ENCODE peak calls at places on chromosomes 12 and 14, in four cellular contexts. U is aorta; B is mammary epithelial cell; K is CD8-positive, alpha-beta memory T cell. N is an unnamed sample.

GRCh38 chr12:2353691-2354090 is 300.9 kb downstream of the CACNA1C start:
- DNase-seq in B (no peak), U (no peak), K (no peak), N (no peak)

GRCh38 chr12:91109148-91109564 is 2.1 kb downstream of the LUM start:
- DNase-seq in U (peak; percentile 88), B (peak; percentile 47), K (no peak), N (peak; percentile 53)

GRCh38 chr12:50514526-50515276 is 9.9 kb downstream of the DIP2B start:
- DNase-seq in U (no peak), K (no peak), B (no peak), N (no peak)

GRCh38 chr12:108248011-108248410 is 91.1 kb downstream of the CMKLR1 start:
- DNase-seq in K (no peak), U (no peak), B (no peak), N (no peak)

GRCh38 chr12:30694412-30694955 is 1.2 kb downstream of the IPO8 start:
- DNase-seq in K (no peak), U (no peak), B (peak; percentile 28), N (no peak)

GRCh38 chr14:67371247-67372148 is 11.4 kb downstream of the EIF2S1 start:
- DNase-seq in B (no peak), K (no peak), U (no peak), N (no peak)

GRCh38 chr14:31441273-31442110 is 15.8 kb downstream of the DTD2 start:
- DNase-seq in B (no peak), U (no peak), K (no peak), N (no peak)

GRCh38 chr12:115569694-115570093 is 707.8 kb downstream of the MED13L start:
- DNase-seq in U (no peak), K (no peak), B (no peak), N (no peak)

GRCh38 chr12:3114671-3115070 is 37.5 kb downstream of the TSPAN9 start:
- DNase-seq in B (no peak), K (no peak), U (no peak), N (no peak)

DNA sequence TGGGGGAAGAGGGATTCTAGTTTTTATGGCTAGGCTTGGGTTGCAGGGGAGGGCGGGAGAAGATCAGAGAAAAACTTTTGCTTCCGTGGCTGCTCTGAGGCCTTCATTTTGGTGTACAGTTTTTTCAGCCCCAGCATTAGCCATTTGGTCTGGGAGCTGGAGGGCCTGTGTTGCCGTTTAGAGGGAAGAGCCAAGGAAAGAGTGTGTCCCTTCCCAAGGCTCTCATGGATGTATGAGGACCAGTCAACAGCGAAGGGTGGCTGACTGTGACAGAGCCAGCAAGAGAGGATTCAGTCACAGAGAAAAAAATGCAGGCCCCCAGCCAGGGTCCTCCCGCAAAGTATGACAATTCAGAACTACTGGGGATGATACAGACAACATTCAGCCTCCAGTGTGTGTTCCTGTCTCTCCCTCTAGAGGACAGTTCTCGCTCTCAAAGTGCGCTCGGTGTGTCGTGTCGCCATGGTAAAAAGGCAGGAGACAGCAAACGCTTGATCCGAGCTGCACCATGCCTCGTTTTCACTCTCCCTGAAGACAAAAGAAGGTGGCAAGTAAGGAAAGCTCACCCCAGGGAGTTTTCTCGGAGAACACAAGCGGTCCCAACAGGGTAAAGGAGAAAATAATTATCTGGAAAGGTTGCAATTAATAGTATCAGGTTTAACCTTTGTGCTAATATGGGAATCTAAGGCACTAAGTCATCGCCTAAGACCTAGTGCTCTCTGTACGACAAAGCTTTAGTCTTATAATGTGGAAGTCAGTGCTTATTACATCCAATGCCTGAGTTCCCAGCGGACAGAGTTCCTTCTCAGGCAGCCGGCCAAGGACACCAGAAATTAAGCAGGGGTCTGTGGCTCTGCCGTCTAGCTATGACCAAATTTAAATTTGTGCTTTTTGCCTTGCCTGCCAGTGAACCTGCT is 157.3 kb upstream of the PLXNC1 start:
- DNase-seq in B (no peak), U (no peak), K (no peak), N (peak; percentile 58)
- H3K27me3 ChIP-seq in B (no peaks in the 10 kb centered on the region), U (no peaks in the 10 kb centered on the region), K (no peaks in the 10 kb centered on the region), N (no peaks in the 10 kb centered on the region)

DNA sequence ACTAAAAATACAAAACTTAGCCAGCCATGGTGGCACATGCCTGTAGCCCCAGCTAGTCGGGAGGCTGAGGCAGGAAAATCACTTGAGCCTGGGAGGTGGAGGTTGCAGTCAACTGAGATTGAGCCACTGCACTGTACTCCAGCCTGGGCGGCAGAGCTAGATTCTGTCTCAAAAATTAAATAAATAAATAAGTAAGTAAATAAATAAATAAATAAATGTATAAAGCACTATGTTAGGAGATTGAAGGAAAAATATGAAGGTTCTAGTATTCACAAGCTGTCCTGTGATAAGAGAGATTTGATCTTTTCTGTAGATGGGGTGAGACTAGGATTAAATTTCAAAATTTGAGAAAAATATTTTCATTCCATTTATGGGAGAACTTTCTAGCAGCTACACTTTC is 5.7 kb downstream of the DNAJC22 start:
- DNase-seq in K (no peak), U (no peak), B (no peak), N (no peak)
- H3K27me3 ChIP-seq in K (peaks cover 22% of the 10 kb centered on the region), U (no peaks in the 10 kb centered on the region), B (peaks cover 2% of the 10 kb centered on the region), N (no peaks in the 10 kb centered on the region)

GRCh38 chr14:104567957-104568225 is 11.7 kb upstream of the C14orf180 start:
- DNase-seq in K (no peak), B (no peak), U (no peak), N (no peak)

GRCh38 chr14:104563742-104564615 is 15.6 kb upstream of the C14orf180 start:
- DNase-seq in K (peak; percentile 54), U (peak; percentile 89), B (peak; percentile 33), N (peak; percentile 37)

GRCh38 chr14:104564744-104565679 is 14.6 kb upstream of the C14orf180 start:
- DNase-seq in U (no peak), B (no peak), K (no peak), N (no peak)

GRCh38 chr14:104568620-104569019 is 10.9 kb upstream of the C14orf180 start:
- DNase-seq in K (no peak), U (no peak), B (no peak), N (no peak)

GRCh38 chr14:104567141-104567956 is 12.2 kb upstream of the C14orf180 start:
- DNase-seq in U (no peak), B (no peak), K (no peak), N (no peak)
- H3K27me3 ChIP-seq in U (no peaks in the 10 kb centered on the region), B (peaks cover 17% of the 10 kb centered on the region), K (no peaks in the 10 kb centered on the region), N (no peaks in the 10 kb centered on the region)

GRCh38 chr14:98200621-98201020 is 1071.4 kb downstream of the BCL11B start:
- DNase-seq in U (no peak), B (no peak), K (no peak), N (no peak)
- H3K27me3 ChIP-seq in U (no peaks in the 10 kb centered on the region), B (no peaks in the 10 kb centered on the region), K (no peaks in the 10 kb centered on the region), N (no peaks in the 10 kb centered on the region)

N was measured in brain microvascular endothelial cell.